ENCODE peak calls at places on chromosomes 13 and 19, in six cellular contexts. D is A549; H is caudate nucleus; L is keratinocyte; C is IMR-90; G is CD8-positive, alpha-beta T cell. X is an unnamed sample.

GRCh38 chr19:51181377-51181912 is 39.3 kb downstream of the SIGLEC7 start:
- DNase-seq in D (no peak), G (no peak), L (no peak), H (no peak), C (no peak), X (no peak)

GRCh38 chr13:42272776-42273175 is 824 bp downstream of the AKAP11 start:
- DNase-seq in L (no peak), H (no peak), G (no peak), C (no peak), D (no peak), X (no peak)

GRCh38 chr13:32261567-32261966 is 53.6 kb downstream of the ZAR1L start:
- DNase-seq in D (no peak), H (no peak), G (no peak), L (peak), C (peak), X (peak)

GRCh38 chr13:98445340-98446233 is 131.3 kb downstream of the STK24 start:
- DNase-seq in D (peak), G (peak), L (peak), C (peak), H (peak), X (peak)

GRCh38 chr19:28516415-28516872 is 696.5 kb downstream of the UQCRFS1 start:
- DNase-seq in L (no peak), D (no peak), C (no peak), G (no peak), H (no peak), X (no peak)

GRCh38 chr13:57437587-57437986 is 194.0 kb upstream of the PCDH17 start:
- DNase-seq in D (no peak), G (no peak), H (no peak), C (no peak), L (no peak), X (no peak)

GRCh38 chr13:91381371-91381770 is 17.1 kb upstream of the GPC5 start:
- DNase-seq in C (peak), D (no peak), G (no peak), L (no peak), H (no peak), X (no peak)

GRCh38 chr13:34189946-34190345 is 372.0 kb downstream of the RFC3 start:
- DNase-seq in L (no peak), G (no peak), H (no peak), D (no peak), C (no peak), X (no peak)

GRCh38 chr19:4773047-4773640 is 18.4 kb upstream of the FEM1A start:
- DNase-seq in C (no peak), H (no peak), D (no peak), G (no peak), L (no peak), X (no peak)

GRCh38 chr19:55080121-55080914 is 4.6 kb downstream of the EPS8L1 start:
- DNase-seq in G (peak), D (peak), C (peak), H (peak), L (peak), X (peak)

GRCh38 chr13:82636119-82636518 is 1246.2 kb downstream of the SLITRK1 start:
- DNase-seq in L (no peak), H (no peak), D (no peak), G (no peak), C (peak), X (no peak)

GRCh38 chr19:18173054-18173571 is 500 bp upstream of the IFI30 start:
- DNase-seq in L (no peak), C (no peak), D (no peak), G (no peak), H (no peak), X (no peak)

GRCh38 chr19:18171605-18172327 is 1.8 kb upstream of the IFI30 start:
- DNase-seq in H (no peak), C (no peak), L (no peak), G (no peak), D (no peak), X (peak)

GRCh38 chr19:18172331-18173053 is 1.1 kb upstream of the IFI30 start:
- DNase-seq in L (no peak), C (no peak), H (no peak), D (no peak), G (no peak), X (no peak)

GRCh38 chr19:18168673-18169381 is 4.8 kb upstream of the IFI30 start:
- DNase-seq in G (no peak), H (no peak), C (no peak), D (no peak), L (no peak), X (no peak)

DNA sequence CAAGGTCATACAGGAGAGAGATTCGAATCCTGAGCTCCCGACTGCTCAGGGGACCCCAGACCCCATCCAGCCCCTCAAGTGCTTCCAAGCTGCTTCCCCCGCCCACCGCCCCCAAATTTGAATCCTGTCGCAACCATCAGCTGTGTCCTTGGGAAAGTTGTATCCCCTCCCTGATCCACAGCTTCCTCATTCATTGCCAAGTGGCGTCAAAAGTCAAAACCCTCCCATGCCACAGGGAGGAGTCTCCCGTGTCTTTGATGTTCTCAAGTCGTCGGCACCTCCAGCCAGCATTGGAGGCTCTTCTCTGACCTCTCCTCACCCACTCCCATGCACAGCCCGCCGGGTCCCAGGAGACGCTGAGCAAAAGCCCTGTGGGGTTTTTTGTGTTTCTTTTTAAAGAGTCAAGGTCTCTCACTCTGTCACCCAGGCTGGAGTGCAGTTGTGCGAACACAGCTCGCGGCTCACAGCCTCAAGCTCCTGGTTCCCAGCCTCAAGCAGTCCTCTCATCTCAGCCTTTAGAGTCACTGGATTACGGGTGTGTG is 2.8 kb upstream of the IFI30 start:
- DNase-seq in H (no peak), C (no peak), D (no peak), G (no peak), L (no peak), X (no peak)
- H3K27ac ChIP-seq in H (peak), C (no peak), D (no peak), G (no peak), L (no peak), X (no peak)

GRCh38 chr19:42197375-42197817 is 20.1 kb downstream of the DEDD2 start:
- DNase-seq in H (no peak), C (no peak), L (no peak), G (no peak), D (no peak), X (no peak)
- H3K27ac ChIP-seq in H (no peak), C (no peak), L (no peak), G (no peak), D (no peak), X (no peak)

GRCh38 chr13:106688940-106689339 is 121.0 kb upstream of the ARGLU1 start:
- DNase-seq in D (no peak), L (no peak), H (no peak), C (no peak), G (no peak), X (no peak)

GRCh38 chr13:106683918-106684317 is 116.0 kb upstream of the ARGLU1 start:
- DNase-seq in H (no peak), G (no peak), C (no peak), D (no peak), L (no peak), X (no peak)

GRCh38 chr13:106683179-106683578 is 115.2 kb upstream of the ARGLU1 start:
- DNase-seq in L (no peak), C (no peak), H (no peak), G (no peak), D (no peak), X (no peak)

GRCh38 chr13:106680796-106681482 is 113.0 kb upstream of the ARGLU1 start:
- DNase-seq in D (no peak), H (no peak), G (no peak), L (no peak), C (no peak), X (no peak)

GRCh38 chr13:106685142-106685541 is 117.2 kb upstream of the ARGLU1 start:
- DNase-seq in G (no peak), D (no peak), L (no peak), H (no peak), C (no peak), X (no peak)
- H3K27ac ChIP-seq in G (no peak), D (no peak), L (no peak), H (no peak), C (no peak), X (no peak)

DNA sequence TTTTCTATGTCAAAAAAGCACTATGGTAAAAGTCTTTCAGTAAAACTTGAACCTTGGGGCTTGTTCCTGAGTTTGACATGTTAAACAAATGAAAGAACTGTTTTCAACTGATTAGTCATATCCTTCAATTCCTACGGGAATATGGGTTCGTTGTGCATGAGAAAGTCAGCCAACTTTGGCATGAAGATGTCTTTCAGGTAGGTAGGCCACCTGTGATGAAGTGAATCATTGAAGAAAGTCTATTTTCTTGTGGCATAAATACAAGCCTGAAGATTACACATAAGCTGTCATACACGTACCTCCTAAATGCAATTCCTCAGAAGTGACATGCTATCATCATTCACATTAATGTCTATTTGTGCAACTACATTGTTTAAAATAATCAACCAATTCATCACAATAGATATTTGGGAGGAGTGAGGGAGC is 513.0 kb downstream of the IRS2 start:
- DNase-seq in D (no peak), L (no peak), C (peak), G (no peak), H (no peak), X (no peak)
- H3K27ac ChIP-seq in D (peak), L (peak), C (peak), G (no peak), H (no peak), X (no peak)

GRCh38 chr19:7203317-7203716 is 90.9 kb downstream of the INSR start:
- DNase-seq in C (no peak), L (no peak), G (no peak), D (no peak), H (no peak), X (peak)

GRCh38 chr19:7202888-7203287 is 91.3 kb downstream of the INSR start:
- DNase-seq in D (no peak), L (no peak), G (no peak), C (no peak), H (no peak), X (no peak)

GRCh38 chr19:7199613-7200533 is 94.3 kb downstream of the INSR start:
- DNase-seq in D (peak), L (no peak), G (no peak), C (peak), H (no peak), X (peak)

GRCh38 chr19:7197760-7198696 is 96.2 kb downstream of the INSR start:
- DNase-seq in D (peak), G (peak), L (peak), C (peak), H (peak), X (peak)

GRCh38 chr19:7200739-7201138 is 93.5 kb downstream of the INSR start:
- DNase-seq in G (no peak), L (no peak), D (no peak), C (no peak), H (no peak), X (no peak)
- H3K27ac ChIP-seq in G (no peak), L (no peak), D (peak), C (no peak), H (no peak), X (peak)

DNA sequence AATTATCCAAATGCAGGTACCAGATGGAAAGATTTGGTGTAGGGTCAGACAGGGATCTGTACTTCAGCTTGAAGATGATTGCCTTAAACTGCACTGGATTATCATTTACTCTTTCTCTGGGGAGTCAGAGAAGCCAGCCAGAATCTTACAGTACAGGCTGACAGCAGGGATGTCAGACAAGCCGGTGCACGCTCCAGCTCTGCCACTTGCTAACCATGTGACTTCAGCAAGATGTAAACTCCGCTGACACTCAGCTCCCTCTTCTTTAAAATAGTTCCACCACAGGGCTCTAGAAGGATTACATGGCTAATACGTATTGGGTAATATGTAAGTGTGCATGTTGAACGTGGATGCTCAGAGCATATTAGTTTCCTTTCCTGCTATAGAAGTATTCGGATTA is 251.4 kb upstream of the MAB21L1 start:
- DNase-seq in C (no peak), L (no peak), D (no peak), G (no peak), H (no peak), X (no peak)
- H3K27ac ChIP-seq in C (no peak), L (no peak), D (no peak), G (no peak), H (no peak), X (no peak)

GRCh38 chr19:29605653-29606419 is at the start of gene POP4:
- DNase-seq in C (peak), L (peak), D (peak), G (peak), H (peak), X (peak)

GRCh38 chr19:29603308-29603707 is 2.8 kb upstream of the POP4 start:
- DNase-seq in L (no peak), C (no peak), D (no peak), H (no peak), G (no peak), X (no peak)

GRCh38 chr19:29610213-29610573 is 4.1 kb downstream of the POP4 start:
- DNase-seq in G (no peak), L (no peak), H (no peak), C (no peak), D (no peak), X (no peak)

GRCh38 chr19:29609636-29610035 is 3.6 kb downstream of the POP4 start:
- DNase-seq in C (no peak), D (no peak), L (no peak), G (no peak), H (no peak), X (no peak)

GRCh38 chr19:29606420-29606747 is 301 bp downstream of the POP4 start:
- DNase-seq in D (peak), C (no peak), G (no peak), H (no peak), L (no peak), X (no peak)
- H3K27ac ChIP-seq in D (peak), C (peak), G (peak), H (peak), L (peak), X (peak)